ENCODE peak calls at places on chromosomes 16 and 17, in eight cellular contexts. L, R, W, U, E, Y, D and B are unnamed samples.

GRCh38 chr17:44262654-44263225 is 5.2 kb downstream of the SLC4A1 start:
- DNase-seq in L (no peak), R (no peak), W (no peak), U (no peak), E (no peak), Y (no peak), D (no peak), B (no peak)

GRCh38 chr17:57357392-57357784 is 101.1 kb downstream of the MSI2 start:
- DNase-seq in L (no peak), R (no peak), W (no peak), U (no peak), E (peak), Y (no peak), D (no peak), B (no peak)

GRCh38 chr16:63682844-63683243 is 1439.0 kb downstream of the CDH11 start:
- DNase-seq in L (no peak), R (no peak), W (no peak), U (no peak), E (no peak), Y (no peak), D (no peak), B (no peak)

GRCh38 chr16:1929105-1929504 is 10.9 kb upstream of the HS3ST6 start:
- DNase-seq in L (peak), R (no peak), W (no peak), U (peak), E (no peak), Y (no peak), D (no peak), B (peak)

GRCh38 chr16:68332411-68333121 is 21.7 kb downstream of the PRMT7 start:
- DNase-seq in L (no peak), R (no peak), W (no peak), U (no peak), E (peak), Y (no peak), D (no peak), B (peak)

GRCh38 chr17:55343114-55343513 is 78.4 kb downstream of the HLF start:
- DNase-seq in L (no peak), R (no peak), W (no peak), U (no peak), E (no peak), Y (no peak), D (no peak), B (no peak)

GRCh38 chr16:87426423-87427215 is 34.5 kb downstream of the MAP1LC3B start:
- DNase-seq in L (no peak), R (no peak), W (no peak), U (no peak), E (no peak), Y (no peak), D (no peak), B (no peak)

GRCh38 chr17:39177256-39177655 is 11.3 kb upstream of the ARL5C start:
- DNase-seq in L (no peak), R (no peak), W (no peak), U (no peak), E (no peak), Y (no peak), D (peak), B (peak)

GRCh38 chr17:37574427-37574826 is 34.8 kb downstream of the SYNRG start:
- DNase-seq in L (no peak), R (no peak), W (no peak), U (no peak), E (no peak), Y (no peak), D (no peak), B (no peak)

GRCh38 chr17:27741361-27741861 is 58.9 kb downstream of the NOS2 start:
- DNase-seq in L (no peak), R (no peak), W (no peak), U (peak), E (no peak), Y (no peak), D (no peak), B (peak)

GRCh38 chr17:45092932-45093430 is 31.9 kb downstream of the NMT1 start:
- DNase-seq in L (no peak), R (peak), W (no peak), U (peak), E (peak), Y (no peak), D (no peak), B (peak)